ENCODE peak calls at places on chromosomes 11 and 22, in seven cellular contexts. C is fibroblast of the aortic adventitia, J is nephron progenitor cell, E is psoas muscle, K is omental fat pad, T is fibroblast of pulmonary artery, I is GM10248. H is an unnamed sample.

GRCh38 chr11:96084610-96085348 is 160.9 kb upstream of the MTMR2 start:
- DNase-seq in K (no peak), E (no peak), C (no peak), J (no peak), I (no peak), T (no peak), H (no peak)

GRCh38 chr11:123475478-123475877 is 45.4 kb downstream of the GRAMD1B start:
- DNase-seq in T (peak), I (no peak), J (peak), K (no peak), E (no peak), C (peak), H (no peak)

GRCh38 chr11:133303262-133303661 is 229.0 kb downstream of the OPCML start:
- DNase-seq in J (no peak), C (no peak), K (no peak), T (no peak), I (no peak), E (no peak), H (no peak)

GRCh38 chr11:65891180-65892136 is 985 bp downstream of the CCDC85B start:
- DNase-seq in E (peak), K (no peak), C (no peak), T (peak), J (no peak), I (no peak), H (no peak)

GRCh38 chr11:122976734-122977454 is 4.7 kb downstream of the BSX start:
- DNase-seq in T (no peak), E (no peak), K (no peak), J (peak), I (no peak), C (no peak), H (no peak)

GRCh38 chr11:102378818-102379217 is 31.8 kb downstream of the BIRC2 start:
- DNase-seq in K (no peak), I (no peak), J (no peak), T (no peak), E (no peak), C (no peak), H (no peak)

GRCh38 chr11:61725632-61726280 is 26.7 kb upstream of the MYRF start:
- DNase-seq in J (peak), T (peak), E (no peak), C (no peak), K (no peak), I (no peak), H (no peak)

GRCh38 chr11:69636512-69636866 is 4.5 kb upstream of the CCND1 start:
- DNase-seq in K (no peak), E (peak), C (peak), I (no peak), J (peak), T (peak), H (peak)

GRCh38 chr11:109236696-109237095 is 185.3 kb upstream of the C11orf87 start:
- DNase-seq in C (peak), I (no peak), T (peak), E (no peak), K (no peak), J (no peak), H (no peak)

GRCh38 chr22:20987375-20987774 is 5.3 kb downstream of the LZTR1 start:
- DNase-seq in I (no peak), J (no peak), E (no peak), T (no peak), K (no peak), C (no peak), H (no peak)

GRCh38 chr22:41339823-41340222 is 38.5 kb downstream of the ZC3H7B start:
- DNase-seq in I (no peak), E (no peak), K (no peak), J (no peak), T (no peak), C (no peak), H (no peak)

GRCh38 chr22:29994027-29994715 is 86.1 kb upstream of the HORMAD2 start:
- DNase-seq in I (no peak), T (peak), E (no peak), C (peak), K (no peak), J (no peak), H (no peak)

GRCh38 chr22:20946080-20946986 is 20.7 kb upstream of the AIFM3 start:
- DNase-seq in I (no peak), J (no peak), K (no peak), C (peak), E (no peak), T (peak), H (no peak)

GRCh38 chr22:49046546-49047305 is 780.9 kb downstream of the BRD1 start:
- DNase-seq in I (no peak), T (no peak), E (no peak), K (no peak), J (peak), C (no peak), H (peak)

GRCh38 chr11:8092587-8093424 is 11.8 kb downstream of the TUB start:
- DNase-seq in E (peak), J (peak), C (peak), T (peak), K (no peak), I (peak), H (peak)

GRCh38 chr11:9315078-9315688 is 790 bp upstream of the TMEM41B start:
- DNase-seq in C (no peak), T (no peak), I (no peak), E (no peak), J (no peak), K (no peak), H (no peak)

GRCh38 chr11:6357222-6357621 is 33.1 kb upstream of the SMPD1 start:
- DNase-seq in I (no peak), T (peak), E (peak), C (peak), J (no peak), K (peak), H (peak)

GRCh38 chr11:65308281-65308891 is 6.3 kb upstream of the CDC42EP2 start:
- DNase-seq in K (no peak), C (no peak), E (peak), T (peak), J (no peak), I (no peak), H (no peak)

DNA sequence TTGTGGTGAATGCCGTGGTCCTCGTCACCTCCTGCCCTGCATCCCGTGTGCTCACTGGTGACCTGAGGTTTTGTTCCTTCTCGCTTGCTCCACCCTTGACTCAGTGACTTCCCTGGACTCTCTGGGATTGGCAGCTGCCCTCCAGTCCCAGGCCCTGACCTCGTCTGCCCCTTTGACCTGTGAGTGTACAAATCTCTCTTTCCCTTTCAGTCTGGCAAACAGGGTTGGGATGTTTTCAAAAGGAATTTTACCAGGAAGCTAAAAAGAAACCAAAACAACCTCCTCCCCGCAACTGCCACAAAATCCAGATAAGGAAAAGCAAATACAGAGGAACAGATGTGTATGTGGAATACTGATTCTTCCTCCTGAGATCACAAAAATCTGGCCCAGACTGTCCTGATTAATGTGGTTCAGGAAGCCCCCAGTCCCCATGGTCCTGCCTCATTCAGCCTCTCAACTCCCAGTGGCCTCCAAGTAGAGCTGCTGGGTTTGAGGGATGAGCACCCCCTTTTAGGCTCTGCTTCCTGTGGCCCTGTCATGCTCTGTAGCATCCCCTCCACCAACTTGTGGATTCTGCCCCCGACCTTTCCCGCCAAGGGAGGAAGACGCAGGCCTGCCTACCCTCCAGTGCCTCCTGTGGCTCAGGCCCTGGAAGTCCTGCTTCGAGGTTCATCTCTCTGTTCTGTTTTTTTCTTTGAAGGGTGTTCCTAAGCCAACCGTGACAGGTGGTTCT is 15.2 kb downstream of the ROBO4 start:
- DNase-seq in J (no peak), T (peak), I (no peak), E (no peak), C (peak), K (peak), H (no peak)
- TF ChIP-seq CTCF in J (no peak), T (no peak), I (no peak), E (no peak), C (no peak), K (no peak), H (no peak)

DNA sequence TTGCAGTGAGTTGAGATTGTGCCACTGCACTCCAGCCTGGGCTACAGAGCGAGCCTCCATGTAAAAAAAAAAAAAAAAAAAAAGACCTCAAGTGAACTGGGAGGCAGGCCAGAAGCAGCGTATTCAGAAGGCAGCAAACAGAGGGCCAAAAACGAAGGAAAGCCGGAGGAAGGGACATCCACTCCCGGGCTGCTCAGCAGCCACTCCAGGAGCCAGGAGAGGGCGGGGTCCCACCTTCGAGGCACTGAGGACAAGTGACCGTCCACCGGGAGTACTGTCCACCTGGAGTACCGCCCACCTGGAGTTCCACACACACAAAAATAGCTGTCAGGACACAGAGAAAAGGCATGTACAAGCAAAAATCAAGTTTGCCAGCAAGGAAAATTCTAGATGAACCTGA is 5.5 kb downstream of the TOLLIP start:
- DNase-seq in E (no peak), K (no peak), J (no peak), I (no peak), T (no peak), C (peak), H (no peak)
- TF ChIP-seq CTCF in E (no peak), K (no peak), J (no peak), I (no peak), T (no peak), C (no peak), H (no peak)

GRCh38 chr11:33682446-33682845 is 18.2 kb downstream of the C11orf91 start:
- DNase-seq in J (no peak), I (no peak), E (no peak), K (no peak), C (no peak), T (no peak), H (no peak)
- TF ChIP-seq CTCF in J (no peak), I (no peak), E (no peak), K (no peak), C (no peak), T (peak), H (peak)

DNA sequence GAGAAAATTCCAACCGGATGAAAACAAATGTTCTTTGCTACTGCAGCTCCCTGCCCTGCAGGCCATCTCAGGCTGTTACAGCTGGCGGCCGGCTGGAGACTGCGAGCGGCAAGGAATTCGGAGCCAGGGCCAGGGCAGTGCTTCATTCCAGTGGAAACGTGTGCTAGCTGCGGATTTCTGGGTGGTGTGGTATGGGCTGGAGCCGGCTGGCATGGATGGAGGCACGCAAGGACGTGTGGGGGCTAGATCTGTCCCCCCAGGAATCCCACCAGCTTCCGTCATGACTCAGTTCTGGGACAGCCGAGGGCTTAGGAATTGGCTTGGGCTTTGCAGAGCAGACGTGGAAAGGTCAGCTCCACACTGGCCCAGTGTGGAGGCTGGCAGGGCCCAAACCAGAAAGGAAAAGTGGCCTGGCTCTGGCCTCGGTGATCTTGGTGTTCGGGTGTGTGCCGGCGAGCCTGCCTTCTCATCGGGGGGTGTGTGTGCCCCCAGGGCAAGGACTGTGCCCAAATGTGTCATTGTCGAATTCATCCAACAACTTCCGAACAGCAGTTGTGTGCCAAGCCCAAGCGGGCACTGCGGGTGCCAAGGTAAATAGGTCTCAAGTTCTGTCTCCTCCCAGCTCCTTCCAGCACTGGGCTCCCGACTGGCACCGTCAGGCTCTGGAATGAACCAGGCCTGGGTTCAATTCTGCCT is 48.1 kb upstream of the SHISAL1 start:
- DNase-seq in T (peak), K (no peak), E (peak), J (no peak), I (no peak), C (peak), H (no peak)
- TF ChIP-seq CTCF in T (peak), K (no peak), E (peak), J (no peak), I (no peak), C (peak), H (no peak)

DNA sequence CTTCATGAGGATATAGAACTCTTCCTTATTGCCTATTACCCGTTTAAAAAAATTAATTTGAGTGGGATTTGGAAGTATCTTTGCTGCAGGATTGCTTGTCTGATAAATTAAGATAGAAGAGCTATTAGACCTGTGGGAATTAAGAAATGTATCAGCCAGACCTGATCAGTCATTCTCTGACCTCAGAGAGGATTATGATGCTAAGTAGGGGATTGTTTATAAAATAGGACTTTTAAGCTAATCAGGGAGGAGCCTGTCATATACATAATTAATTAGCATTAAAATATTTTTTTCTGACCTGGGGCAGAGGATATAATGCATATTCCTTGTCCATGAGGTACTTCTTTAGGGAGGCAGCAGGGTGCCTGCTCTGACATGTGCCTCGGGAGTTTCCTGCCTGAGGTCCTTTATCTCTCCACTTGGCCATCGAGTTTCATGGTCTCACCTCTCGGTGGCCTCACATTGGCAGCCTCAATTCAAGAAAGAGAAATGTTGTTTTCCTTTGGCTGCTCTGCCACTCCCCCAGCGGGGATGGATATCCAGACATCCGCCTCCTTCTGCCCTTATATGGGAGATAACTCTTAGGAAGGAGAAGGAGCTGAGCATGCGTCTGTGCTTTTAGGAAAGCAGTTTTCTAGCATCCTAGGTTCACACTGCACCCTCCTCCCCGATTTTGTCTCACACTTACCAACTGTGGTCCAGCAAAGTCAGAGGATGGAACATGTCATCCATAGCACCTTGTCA is 41.1 kb downstream of the DIXDC1 start:
- DNase-seq in E (peak), I (no peak), C (peak), J (peak), K (no peak), T (peak), H (no peak)
- TF ChIP-seq CTCF in E (no peak), I (no peak), C (peak), J (no peak), K (no peak), T (peak), H (no peak)

GRCh38 chr11:23095650-23096049 is 235.4 kb upstream of the CCDC179 start:
- DNase-seq in C (no peak), T (no peak), I (no peak), E (no peak), K (no peak), J (no peak), H (no peak)
- TF ChIP-seq CTCF in C (no peak), T (no peak), I (no peak), E (no peak), K (no peak), J (no peak), H (no peak)